ENCODE peak calls at places on chromosomes 12 and 14, in nine cellular contexts. F is aorta; U is naive thymus-derived CD4-positive, alpha-beta T cell; J is CD8-positive, alpha-beta memory T cell; O is vagina; Y is GM23248; W is cardiac muscle cell; R is pancreas; E is ascending aorta. T is an unnamed sample. For H3K9me3, the result is how much of the 10 kb centered on the place peaks cover.

GRCh38 chr12:87363497-87364084 is 665.6 kb downstream of the C12orf50 start:
- DNase-seq in U (no peak), O (no peak), F (no peak), J (no peak), E (no peak), W (no peak), Y (no peak), R (no peak), T (no peak)

GRCh38 chr12:45298721-45299120 is 82.8 kb downstream of the ANO6 start:
- DNase-seq in O (no peak), F (no peak), U (no peak), E (no peak), W (no peak), Y (no peak), R (no peak), J (no peak), T (no peak)

GRCh38 chr14:70780396-70781075 is 28.8 kb downstream of the MAP3K9 start:
- DNase-seq in R (no peak), J (no peak), F (peak), W (peak), O (no peak), E (no peak), U (peak), Y (no peak), T (no peak)

GRCh38 chr12:66662179-66662578 is 16.7 kb downstream of the GRIP1 start:
- DNase-seq in W (no peak), U (no peak), E (no peak), R (no peak), O (no peak), J (no peak), Y (no peak), F (no peak), T (no peak)

GRCh38 chr14:59086241-59086899 is 102.1 kb upstream of the DAAM1 start:
- DNase-seq in F (no peak), Y (no peak), U (no peak), J (no peak), W (no peak), R (no peak), E (no peak), O (no peak), T (no peak)

GRCh38 chr12:41882144-41882805 is 262.4 kb downstream of the GXYLT1 start:
- DNase-seq in J (no peak), Y (no peak), W (no peak), R (no peak), F (no peak), O (no peak), E (no peak), U (no peak), T (no peak)

GRCh38 chr12:58745348-58746125 is 174.8 kb downstream of the LRIG3 start:
- DNase-seq in E (no peak), J (no peak), Y (peak), R (no peak), U (no peak), F (no peak), W (no peak), O (no peak), T (no peak)

GRCh38 chr12:115374480-115375187 is 690.7 kb upstream of the TBX3 start:
- DNase-seq in O (no peak), R (no peak), Y (no peak), J (no peak), U (no peak), W (no peak), E (no peak), F (no peak), T (no peak)

GRCh38 chr12:84911331-84912190 is 1.0 kb downstream of the SLC6A15 start:
- DNase-seq in W (peak), F (peak), U (no peak), E (no peak), J (no peak), Y (peak), R (peak), O (no peak), T (peak)

GRCh38 chr14:75084513-75084912 is 15.1 kb downstream of the ZC2HC1C start:
- DNase-seq in Y (no peak), F (no peak), J (no peak), W (no peak), U (no peak), E (no peak), O (no peak), R (no peak), T (no peak)

GRCh38 chr12:71684081-71684480 is 1.8 kb upstream of the TMEM19 start:
- DNase-seq in W (no peak), E (no peak), Y (no peak), F (no peak), O (no peak), J (no peak), U (peak), R (no peak), T (no peak)

DNA sequence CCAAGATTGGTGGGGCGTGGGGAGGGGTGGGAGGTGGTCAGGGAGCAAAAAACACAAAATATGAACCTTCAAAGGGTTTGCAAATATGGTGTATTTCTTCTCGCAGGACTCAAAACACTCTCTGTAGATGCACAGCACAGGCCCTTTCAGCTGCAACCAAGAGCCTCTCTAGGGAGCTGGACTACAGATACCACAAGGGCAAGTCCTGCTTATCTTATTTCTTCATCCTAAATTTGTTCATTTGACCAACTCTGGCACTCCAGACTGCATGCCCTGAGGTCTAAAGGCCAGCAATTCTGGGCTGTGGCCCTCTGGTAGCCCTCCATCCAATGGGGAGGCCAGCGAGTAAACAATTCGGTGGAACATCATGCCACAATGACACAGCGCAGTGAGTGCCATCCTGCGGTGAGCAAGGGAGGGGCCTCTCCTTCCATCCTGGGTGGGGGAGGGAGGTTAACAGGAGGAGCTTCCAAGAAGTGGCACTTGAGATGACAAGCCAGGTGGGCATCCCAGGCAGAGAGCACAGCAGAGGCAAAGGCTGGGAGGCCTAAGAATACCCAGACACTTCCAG is 616 bp upstream of the SELPLG start:
- DNase-seq in R (no peak), O (peak), U (peak), W (no peak), E (no peak), J (peak), F (peak), Y (no peak), T (peak)
- H3K4me3 ChIP-seq in R (no peak), O (no peak), U (peak), W (no peak), E (no peak), J (peak), F (no peak), Y (no peak), T (no peak)

GRCh38 chr14:105941226-105942166 is 415.1 kb downstream of the TMEM121 start:
- DNase-seq in U (no peak), J (no peak), Y (no peak), F (no peak), E (no peak), W (no peak), O (peak), R (no peak), T (no peak)
- H3K9me3 ChIP-seq in U (under half), J (under half), Y (under half), F (under half), E (under half), W (under half), O (under half), R (under half), T (under half)

GRCh38 chr12:100200450-100201181 is at the start of gene ACTR6:
- DNase-seq in Y (peak), J (peak), W (peak), E (peak), F (peak), O (no peak), U (peak), R (peak), T (peak)
- H3K4me3 ChIP-seq in Y (peak), J (peak), W (peak), E (peak), F (peak), O (peak), U (peak), R (peak), T (peak)

GRCh38 chr12:38116968-38117367 is 199.6 kb upstream of the ALG10B start:
- DNase-seq in U (no peak), Y (no peak), F (no peak), R (no peak), J (no peak), W (no peak), E (no peak), O (no peak), T (no peak)
- H3K9me3 ChIP-seq in U (under half), Y (under half), F (under half), R (under half), J (under half), W (under half), E (under half), O (under half), T (under half)

GRCh38 chr14:68815288-68816182 is 22.7 kb upstream of the ZFP36L1 start:
- DNase-seq in O (no peak), E (no peak), J (peak), Y (peak), R (no peak), W (no peak), U (peak), F (no peak), T (no peak)
- H3K4me3 ChIP-seq in O (peak), E (peak), J (peak), Y (peak), R (peak), W (no peak), U (peak), F (no peak), T (peak)

DNA sequence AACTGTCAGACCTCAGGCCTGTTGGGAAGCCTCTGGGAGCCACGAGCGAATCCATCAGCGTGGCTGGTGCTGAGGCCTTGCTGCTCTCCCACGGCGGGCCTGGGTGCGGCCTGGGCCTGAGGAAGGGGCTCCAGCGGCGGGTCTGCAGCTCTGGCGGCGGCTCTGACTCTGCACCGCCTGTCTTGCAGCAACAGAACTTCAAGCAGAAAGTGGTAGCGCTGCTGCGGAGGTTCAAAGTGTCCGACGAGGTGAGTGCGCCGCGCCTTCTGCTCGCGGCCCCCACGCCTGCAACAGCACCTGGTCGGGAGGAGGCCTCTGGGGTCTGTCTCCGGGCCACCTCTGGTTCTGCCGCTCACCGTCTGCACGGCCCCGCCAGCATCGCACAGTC is 28.7 kb upstream of the TEX22 start:
- DNase-seq in O (no peak), U (no peak), Y (no peak), R (no peak), W (no peak), E (no peak), J (no peak), F (no peak), T (no peak)
- H3K9me3 ChIP-seq in O (under half), U (under half), Y (under half), R (under half), W (under half), E (under half), J (under half), F (under half), T (under half)

T was measured in MG63.